ENCODE peak calls at places on chromosome 6, in seven cellular contexts. C, J, F, Q, D, M and B are unnamed samples.

GRCh38 chr6:132713355-132714134 is at the start of gene VNN1:
- DNase-seq in F (no peak), J (no peak), C (no peak), Q (no peak), D (no peak), M (no peak), B (no peak)

GRCh38 chr6:88380618-88381288 is 214.6 kb upstream of the CNR1 start:
- DNase-seq in F (no peak), Q (no peak), M (no peak), D (no peak), J (no peak), C (no peak), B (no peak)

GRCh38 chr6:134389129-134389528 is 71.2 kb upstream of the SGK1 start:
- DNase-seq in M (no peak), J (no peak), D (no peak), Q (no peak), F (no peak), C (no peak), B (no peak)

GRCh38 chr6:106974999-106975698 is 620 bp upstream of the CD24 start:
- DNase-seq in C (peak), Q (no peak), D (no peak), M (peak), J (no peak), F (peak), B (no peak)

GRCh38 chr6:56250266-56250665 is 2.9 kb upstream of the COL21A1 start:
- DNase-seq in Q (no peak), M (no peak), D (no peak), J (no peak), C (no peak), F (no peak), B (no peak)

GRCh38 chr6:75084872-75085381 is 120.9 kb downstream of the COL12A1 start:
- DNase-seq in C (no peak), M (no peak), D (no peak), J (peak), Q (no peak), F (peak), B (no peak)

GRCh38 chr6:128885381-128885780 is 2.4 kb downstream of the LAMA2 start:
- DNase-seq in Q (no peak), C (no peak), M (no peak), D (no peak), F (no peak), J (no peak), B (no peak)

GRCh38 chr6:149140137-149140909 is 177.2 kb upstream of the TAB2 start:
- DNase-seq in J (no peak), Q (no peak), D (peak), M (no peak), C (peak), F (no peak), B (no peak)

GRCh38 chr6:157151029-157151428 is 172.3 kb downstream of the TMEM242 start:
- DNase-seq in Q (no peak), M (no peak), D (no peak), J (no peak), C (no peak), F (no peak), B (no peak)

GRCh38 chr6:156662025-156662445 is 115.1 kb upstream of the ARID1B start:
- DNase-seq in F (peak), C (peak), Q (peak), D (no peak), J (peak), M (no peak), B (peak)

GRCh38 chr6:96724641-96725040 is 112.6 kb downstream of the GPR63 start:
- DNase-seq in C (no peak), J (no peak), F (no peak), D (no peak), M (no peak), Q (no peak), B (peak)

GRCh38 chr6:114087496-114087895 is 116.5 kb upstream of the HDAC2 start:
- DNase-seq in D (no peak), M (no peak), Q (no peak), C (no peak), J (no peak), F (no peak), B (no peak)

GRCh38 chr6:46972521-46972920 is 50.8 kb upstream of the ADGRF5 start:
- DNase-seq in C (no peak), D (no peak), Q (no peak), F (no peak), M (no peak), J (no peak), B (no peak)

GRCh38 chr6:50994026-50994720 is 175.5 kb downstream of the TFAP2B start:
- DNase-seq in Q (no peak), F (no peak), J (no peak), M (no peak), D (no peak), C (no peak), B (no peak)

GRCh38 chr6:157235600-157236039 is 87.7 kb downstream of the TMEM242 start:
- DNase-seq in D (no peak), F (no peak), M (no peak), J (peak), Q (no peak), C (no peak), B (no peak)

GRCh38 chr6:166575190-166575589 is 11.3 kb downstream of the RAMACL start:
- DNase-seq in C (no peak), M (no peak), Q (no peak), D (no peak), F (no peak), J (no peak), B (no peak)

GRCh38 chr6:170438402-170438753 is 114.7 kb downstream of the PSMB1 start:
- DNase-seq in F (peak), C (peak), J (peak), Q (peak), D (no peak), M (peak), B (no peak)

GRCh38 chr6:121201108-121201507 is 133.2 kb downstream of the TBC1D32 start:
- DNase-seq in F (no peak), C (no peak), J (no peak), Q (no peak), D (no peak), M (no peak), B (no peak)

GRCh38 chr6:44545224-44545623 is 157.7 kb downstream of the CDC5L start:
- DNase-seq in F (no peak), C (no peak), Q (no peak), J (no peak), D (no peak), M (no peak), B (peak)

GRCh38 chr6:44554901-44555300 is 167.4 kb downstream of the CDC5L start:
- DNase-seq in Q (no peak), F (no peak), M (no peak), C (no peak), D (no peak), J (no peak), B (no peak)

GRCh38 chr6:44554194-44554593 is 166.7 kb downstream of the CDC5L start:
- DNase-seq in D (no peak), Q (no peak), M (no peak), F (no peak), C (no peak), J (no peak), B (no peak)

GRCh38 chr6:44548319-44548718 is 160.8 kb downstream of the CDC5L start:
- DNase-seq in F (no peak), J (no peak), C (no peak), M (no peak), D (no peak), Q (no peak), B (no peak)

DNA sequence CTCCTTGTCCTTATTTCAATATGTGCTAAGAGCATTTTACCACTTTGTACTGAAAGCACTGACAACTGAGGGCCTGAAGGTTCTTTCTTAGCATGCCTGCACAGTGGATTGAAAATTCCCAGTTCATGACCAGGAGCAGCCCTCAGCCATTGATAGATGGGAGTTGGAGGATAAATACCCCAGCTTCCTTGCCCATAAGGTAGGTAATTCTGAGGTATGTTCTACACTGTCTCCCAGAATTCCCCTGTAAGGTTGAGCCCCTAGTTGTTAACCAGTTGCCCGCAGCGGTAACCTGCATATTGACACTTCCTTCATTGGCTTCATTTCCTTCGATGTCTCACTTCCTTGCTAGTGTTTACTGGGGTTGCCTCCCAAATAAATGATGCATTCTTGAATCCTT is 162.0 kb downstream of the CDC5L start:
- DNase-seq in Q (no peak), D (no peak), C (no peak), F (no peak), M (no peak), J (no peak), B (no peak)
- TF ChIP-seq JUND in Q (no peak), D (no peak), C (no peak), F (no peak), M (no peak), J (no peak), B (no peak)

GRCh38 chr6:29926081-29926794 is 16.1 kb upstream of the HLA-A start:
- DNase-seq in J (no peak), F (peak), D (no peak), M (no peak), C (no peak), Q (no peak), B (no peak)

GRCh38 chr6:29925341-29926080 is 16.8 kb upstream of the HLA-A start:
- DNase-seq in J (no peak), Q (no peak), F (no peak), M (no peak), C (no peak), D (no peak), B (no peak)

GRCh38 chr6:29927841-29928388 is 14.4 kb upstream of the HLA-A start:
- DNase-seq in D (no peak), C (no peak), Q (no peak), M (no peak), F (no peak), J (no peak), B (no peak)

GRCh38 chr6:29924731-29925130 is 17.6 kb upstream of the HLA-A start:
- DNase-seq in J (no peak), D (no peak), Q (peak), M (no peak), C (no peak), F (no peak), B (no peak)

GRCh38 chr6:29926795-29927427 is 15.4 kb upstream of the HLA-A start:
- DNase-seq in D (no peak), M (no peak), Q (no peak), J (peak), F (peak), C (peak), B (peak)
- TF ChIP-seq JUND in D (no peak), M (no peak), Q (no peak), J (no peak), F (no peak), C (no peak), B (no peak)

GRCh38 chr6:1163501-1163900 is 148.4 kb upstream of the FOXQ1 start:
- DNase-seq in D (no peak), F (no peak), M (no peak), C (no peak), J (no peak), Q (no peak), B (no peak)
- TF ChIP-seq JUND in D (no peak), F (no peak), M (no peak), C (no peak), J (no peak), Q (no peak), B (no peak)

DNA sequence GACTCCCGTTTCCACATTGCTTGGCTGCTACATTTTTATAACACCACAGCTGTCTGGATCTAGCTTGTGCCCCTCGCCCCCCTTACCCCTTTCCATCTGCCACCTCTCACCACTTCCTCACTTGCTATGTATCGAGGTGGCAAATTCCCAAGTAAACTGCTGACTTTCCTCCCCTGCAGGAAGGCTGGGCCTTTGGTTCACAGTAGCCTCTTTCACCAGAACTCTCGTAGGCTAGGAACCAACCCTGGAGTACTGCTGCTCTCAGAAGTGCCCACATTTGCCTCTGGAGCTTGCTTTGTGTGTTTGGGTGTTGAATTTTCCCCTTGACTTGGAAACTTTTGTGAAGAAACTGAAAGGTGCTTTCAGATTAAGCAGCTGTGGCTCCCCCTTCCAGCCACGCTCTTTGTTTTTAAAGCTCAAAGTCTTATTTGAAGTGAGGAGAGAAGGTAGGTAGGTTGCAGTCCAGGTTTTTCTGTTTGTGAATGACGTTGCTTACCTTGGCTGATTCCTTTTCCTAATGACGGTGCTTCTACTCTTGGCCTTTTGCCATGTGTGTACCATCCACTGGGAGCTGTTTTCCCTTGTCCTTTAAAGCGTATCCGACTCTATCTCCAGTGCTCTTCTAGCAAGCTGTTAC is 90.4 kb downstream of the CARMIL1 start:
- DNase-seq in C (no peak), F (no peak), J (peak), D (no peak), M (no peak), Q (no peak), B (peak)
- TF ChIP-seq JUND in C (no peak), F (no peak), J (no peak), D (no peak), M (no peak), Q (no peak), B (no peak)

DNA sequence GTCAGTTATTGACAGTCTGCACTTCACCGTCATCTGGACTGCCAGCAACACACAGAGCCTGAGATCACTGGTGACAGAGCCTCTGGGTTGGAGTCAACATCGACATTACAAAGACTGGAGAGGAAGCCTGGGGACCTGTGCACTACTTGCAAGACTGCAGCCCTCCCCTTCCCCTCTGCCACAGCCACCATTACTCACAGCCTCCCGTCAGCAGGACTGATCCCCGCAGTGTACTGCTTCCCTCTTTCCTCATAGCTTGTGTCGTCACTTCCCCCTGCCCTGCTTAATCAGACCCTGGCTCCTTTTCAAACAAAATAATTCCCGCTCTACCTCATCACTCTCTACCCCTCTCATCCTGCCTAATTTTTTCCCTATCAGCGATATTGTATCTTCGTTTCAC is 235.5 kb upstream of the KCNQ5 start:
- DNase-seq in D (no peak), F (no peak), Q (no peak), C (no peak), M (no peak), J (no peak), B (no peak)
- TF ChIP-seq JUND in D (no peak), F (no peak), Q (no peak), C (no peak), M (no peak), J (no peak), B (no peak)

GRCh38 chr6:448296-449056 is 56.9 kb downstream of the IRF4 start:
- DNase-seq in F (no peak), Q (no peak), C (no peak), J (no peak), M (no peak), D (no peak), B (no peak)

GRCh38 chr6:444653-445275 is 53.2 kb downstream of the IRF4 start:
- DNase-seq in M (no peak), D (no peak), J (no peak), F (no peak), Q (no peak), C (no peak), B (no peak)

GRCh38 chr6:447381-448165 is 56.0 kb downstream of the IRF4 start:
- DNase-seq in Q (no peak), J (no peak), C (no peak), F (peak), M (no peak), D (no peak), B (no peak)

GRCh38 chr6:445571-446417 is 54.2 kb downstream of the IRF4 start:
- DNase-seq in Q (no peak), J (no peak), F (no peak), C (no peak), D (no peak), M (no peak), B (no peak)

DNA sequence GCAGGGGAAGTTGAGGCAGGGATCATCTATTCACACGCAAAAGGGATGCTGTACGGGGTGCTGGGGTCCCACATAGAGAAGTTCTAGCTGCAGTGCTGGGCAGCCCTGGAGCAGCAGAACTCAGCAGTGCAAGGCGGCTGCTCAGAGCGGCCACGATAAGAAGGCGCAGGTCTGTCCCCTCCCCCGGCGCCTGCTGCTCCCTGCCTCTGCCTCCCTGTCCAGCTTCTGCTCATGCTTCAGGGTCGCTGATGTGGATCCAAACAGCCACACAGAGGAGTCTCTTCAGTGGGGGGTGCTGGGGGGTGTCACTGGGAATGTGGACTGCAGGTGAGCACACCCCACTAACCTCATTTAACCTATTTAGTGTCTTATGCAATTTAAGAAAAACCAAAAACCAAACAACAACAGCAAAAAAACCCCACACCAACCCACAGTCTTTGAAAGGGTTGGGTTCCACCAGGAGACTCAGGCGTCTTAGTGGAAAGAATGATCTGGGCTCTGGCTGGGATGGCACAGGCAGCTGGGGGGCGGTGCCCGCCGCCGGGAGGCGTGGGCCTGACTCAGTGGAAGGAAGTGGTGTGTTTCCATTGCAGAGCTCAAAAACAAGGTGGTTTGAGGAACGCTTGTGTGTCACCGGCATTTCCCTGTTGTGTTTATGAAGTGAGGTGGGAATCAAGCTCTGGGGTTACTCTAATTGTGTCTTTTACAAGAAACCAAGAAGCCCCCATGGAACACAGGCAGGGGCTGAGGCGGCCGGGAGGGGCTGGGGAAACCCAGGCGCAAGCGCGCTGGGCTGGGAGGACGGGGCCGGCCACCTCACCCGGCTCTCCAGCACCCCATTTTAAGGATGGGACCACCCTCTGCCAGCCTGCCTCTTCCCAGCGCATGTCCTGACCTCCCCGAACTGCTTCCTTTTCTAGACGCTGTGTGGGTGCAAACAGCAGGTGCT is 55.1 kb downstream of the IRF4 start:
- DNase-seq in M (no peak), C (no peak), J (no peak), Q (no peak), D (no peak), F (peak), B (no peak)
- TF ChIP-seq JUND in M (no peak), C (no peak), J (no peak), Q (no peak), D (no peak), F (no peak), B (no peak)

GRCh38 chr6:151359486-151359885 is 31.9 kb downstream of the ZBTB2 start:
- DNase-seq in J (no peak), C (no peak), D (no peak), F (no peak), M (no peak), Q (no peak), B (peak)
- TF ChIP-seq JUND in J (no peak), C (no peak), D (no peak), F (no peak), M (no peak), Q (no peak), B (no peak)

GRCh38 chr6:72132425-72132824 is 246.1 kb downstream of the RIMS1 start:
- DNase-seq in M (no peak), Q (no peak), F (no peak), C (no peak), D (no peak), J (no peak), B (no peak)
- TF ChIP-seq JUND in M (no peak), Q (no peak), F (no peak), C (no peak), D (no peak), J (no peak), B (no peak)

GRCh38 chr6:36387440-36388303 is at the start of gene ETV7:
- DNase-seq in F (peak), J (no peak), Q (no peak), C (no peak), D (no peak), M (peak), B (peak)
- TF ChIP-seq JUND in F (no peak), J (no peak), Q (no peak), C (no peak), D (no peak), M (no peak), B (no peak)

DNA sequence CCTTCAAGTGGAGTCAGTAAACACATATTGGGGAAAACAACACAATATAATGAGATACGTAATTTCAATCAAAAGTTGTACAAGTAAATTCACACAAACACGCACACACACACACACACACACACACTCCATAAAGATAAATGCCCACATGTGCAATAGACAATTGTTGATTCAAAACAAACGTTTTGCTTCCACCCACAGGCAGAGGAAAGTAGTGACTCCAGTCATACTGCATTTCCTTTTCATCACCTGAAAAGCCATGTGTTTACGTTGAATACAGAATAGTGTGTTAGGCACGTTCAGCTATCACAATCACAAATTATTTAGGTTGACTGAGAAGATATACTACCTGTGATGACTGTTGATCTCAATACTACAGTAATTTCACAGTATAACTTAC is 443.8 kb upstream of the MANEA start:
- DNase-seq in F (no peak), D (no peak), M (no peak), Q (peak), J (no peak), C (no peak), B (peak)
- TF ChIP-seq JUND in F (no peak), D (no peak), M (no peak), Q (no peak), J (no peak), C (no peak), B (no peak)